ENCODE peak calls at places on chromosome 10, in six cellular contexts. One of them, this sample, is unnamed.

GRCh38 chr10:132630666-132631347 is 93.2 kb downstream of the INPP5A start:
- DNase-seq in right atrium auricular region: peak
- DNase-seq in heart right ventricle: peak
- DNase-seq in lower lobe of right lung: peak
- DNase-seq in astrocyte of the spinal cord: no peak
- DNase-seq in brain microvascular endothelial cell: no peak
- DNase-seq in this sample: no peak

GRCh38 chr10:121510201-121510771 is 88.0 kb downstream of the FGFR2 start:
- DNase-seq in right atrium auricular region: no peak
- DNase-seq in heart right ventricle: no peak
- DNase-seq in lower lobe of right lung: no peak
- DNase-seq in astrocyte of the spinal cord: no peak
- DNase-seq in brain microvascular endothelial cell: no peak
- DNase-seq in this sample: no peak

GRCh38 chr10:13823046-13823711 is 236.4 kb downstream of the PRPF18 start:
- DNase-seq in right atrium auricular region: no peak
- DNase-seq in heart right ventricle: no peak
- DNase-seq in lower lobe of right lung: no peak
- DNase-seq in astrocyte of the spinal cord: no peak
- DNase-seq in brain microvascular endothelial cell: no peak
- DNase-seq in this sample: no peak

GRCh38 chr10:106285199-106285598 is 879.3 kb downstream of the SORCS1 start:
- DNase-seq in right atrium auricular region: no peak
- DNase-seq in heart right ventricle: no peak
- DNase-seq in lower lobe of right lung: no peak
- DNase-seq in astrocyte of the spinal cord: no peak
- DNase-seq in brain microvascular endothelial cell: peak
- DNase-seq in this sample: no peak

GRCh38 chr10:29636178-29636577 is 1.4 kb upstream of the SVIL start:
- DNase-seq in right atrium auricular region: no peak
- DNase-seq in heart right ventricle: no peak
- DNase-seq in lower lobe of right lung: no peak
- DNase-seq in astrocyte of the spinal cord: peak
- DNase-seq in brain microvascular endothelial cell: peak
- DNase-seq in this sample: no peak

GRCh38 chr10:52746169-52746568 is 26.4 kb downstream of the MBL2 start:
- DNase-seq in right atrium auricular region: no peak
- DNase-seq in heart right ventricle: no peak
- DNase-seq in lower lobe of right lung: no peak
- DNase-seq in astrocyte of the spinal cord: no peak
- DNase-seq in brain microvascular endothelial cell: no peak
- DNase-seq in this sample: no peak

GRCh38 chr10:79053081-79053434 is 15.7 kb upstream of the ZMIZ1 start:
- DNase-seq in right atrium auricular region: no peak
- DNase-seq in heart right ventricle: no peak
- DNase-seq in lower lobe of right lung: no peak
- DNase-seq in astrocyte of the spinal cord: no peak
- DNase-seq in brain microvascular endothelial cell: no peak
- DNase-seq in this sample: no peak

GRCh38 chr10:86083664-86084175 is 282.9 kb downstream of the GRID1 start:
- DNase-seq in right atrium auricular region: peak
- DNase-seq in heart right ventricle: no peak
- DNase-seq in lower lobe of right lung: no peak
- DNase-seq in astrocyte of the spinal cord: no peak
- DNase-seq in brain microvascular endothelial cell: no peak
- DNase-seq in this sample: no peak

GRCh38 chr10:5526691-5527331 is 2.0 kb downstream of the CALML3 start:
- DNase-seq in right atrium auricular region: no peak
- DNase-seq in heart right ventricle: no peak
- DNase-seq in lower lobe of right lung: no peak
- DNase-seq in astrocyte of the spinal cord: no peak
- DNase-seq in brain microvascular endothelial cell: no peak
- DNase-seq in this sample: no peak

GRCh38 chr10:74799840-74800239 is 26.6 kb upstream of the KAT6B start:
- DNase-seq in right atrium auricular region: no peak
- DNase-seq in heart right ventricle: no peak
- DNase-seq in lower lobe of right lung: no peak
- DNase-seq in astrocyte of the spinal cord: peak
- DNase-seq in brain microvascular endothelial cell: peak
- DNase-seq in this sample: no peak

GRCh38 chr10:128629111-128630096 is 503.2 kb upstream of the MKI67 start:
- DNase-seq in right atrium auricular region: no peak
- DNase-seq in heart right ventricle: no peak
- DNase-seq in lower lobe of right lung: no peak
- DNase-seq in astrocyte of the spinal cord: no peak
- DNase-seq in brain microvascular endothelial cell: peak
- DNase-seq in this sample: no peak

GRCh38 chr10:100370976-100371706 is 24.1 kb downstream of the SCD start:
- DNase-seq in right atrium auricular region: peak
- DNase-seq in heart right ventricle: peak
- DNase-seq in lower lobe of right lung: peak
- DNase-seq in astrocyte of the spinal cord: peak
- DNase-seq in brain microvascular endothelial cell: peak
- DNase-seq in this sample: peak

GRCh38 chr10:50987934-50988333 is 86.4 kb upstream of the PRKG1 start:
- DNase-seq in right atrium auricular region: no peak
- DNase-seq in heart right ventricle: no peak
- DNase-seq in lower lobe of right lung: no peak
- DNase-seq in astrocyte of the spinal cord: no peak
- DNase-seq in brain microvascular endothelial cell: no peak
- DNase-seq in this sample: no peak

GRCh38 chr10:11810313-11810766 is 12.8 kb upstream of the PROSER2 start:
- DNase-seq in right atrium auricular region: no peak
- DNase-seq in heart right ventricle: no peak
- DNase-seq in lower lobe of right lung: peak
- DNase-seq in astrocyte of the spinal cord: peak
- DNase-seq in brain microvascular endothelial cell: peak
- DNase-seq in this sample: no peak

GRCh38 chr10:74156919-74157289 is 5.9 kb downstream of the ADK start:
- DNase-seq in right atrium auricular region: no peak
- DNase-seq in heart right ventricle: peak
- DNase-seq in lower lobe of right lung: no peak
- DNase-seq in astrocyte of the spinal cord: peak
- DNase-seq in brain microvascular endothelial cell: peak
- DNase-seq in this sample: no peak

GRCh38 chr10:93680414-93681047 is 21.9 kb downstream of the FRA10AC1 start:
- DNase-seq in right atrium auricular region: no peak
- DNase-seq in heart right ventricle: no peak
- DNase-seq in lower lobe of right lung: no peak
- DNase-seq in astrocyte of the spinal cord: peak
- DNase-seq in brain microvascular endothelial cell: peak
- DNase-seq in this sample: peak
- TF ChIP-seq CTCF in right atrium auricular region: no peak
- TF ChIP-seq CTCF in heart right ventricle: peak
- TF ChIP-seq CTCF in lower lobe of right lung: no peak
- TF ChIP-seq CTCF in astrocyte of the spinal cord: peak
- TF ChIP-seq CTCF in brain microvascular endothelial cell: peak
- TF ChIP-seq CTCF in this sample: no peak

GRCh38 chr10:1229574-1229973 is 173.4 kb downstream of the WDR37 start:
- DNase-seq in right atrium auricular region: no peak
- DNase-seq in heart right ventricle: no peak
- DNase-seq in lower lobe of right lung: no peak
- DNase-seq in astrocyte of the spinal cord: no peak
- DNase-seq in brain microvascular endothelial cell: no peak
- DNase-seq in this sample: no peak

GRCh38 chr10:1230138-1230537 is 174.0 kb downstream of the WDR37 start:
- DNase-seq in right atrium auricular region: peak
- DNase-seq in heart right ventricle: no peak
- DNase-seq in lower lobe of right lung: no peak
- DNase-seq in astrocyte of the spinal cord: no peak
- DNase-seq in brain microvascular endothelial cell: no peak
- DNase-seq in this sample: no peak

GRCh38 chr10:1228463-1228975 is 172.3 kb downstream of the WDR37 start:
- DNase-seq in right atrium auricular region: peak
- DNase-seq in heart right ventricle: no peak
- DNase-seq in lower lobe of right lung: no peak
- DNase-seq in astrocyte of the spinal cord: no peak
- DNase-seq in brain microvascular endothelial cell: no peak
- DNase-seq in this sample: no peak

GRCh38 chr10:1229116-1229515 is 172.9 kb downstream of the WDR37 start:
- DNase-seq in right atrium auricular region: peak
- DNase-seq in heart right ventricle: no peak
- DNase-seq in lower lobe of right lung: no peak
- DNase-seq in astrocyte of the spinal cord: no peak
- DNase-seq in brain microvascular endothelial cell: no peak
- DNase-seq in this sample: no peak

GRCh38 chr10:1227505-1228402 is 171.6 kb downstream of the WDR37 start:
- DNase-seq in right atrium auricular region: no peak
- DNase-seq in heart right ventricle: no peak
- DNase-seq in lower lobe of right lung: no peak
- DNase-seq in astrocyte of the spinal cord: no peak
- DNase-seq in brain microvascular endothelial cell: no peak
- DNase-seq in this sample: no peak
- TF ChIP-seq CTCF in right atrium auricular region: no peak
- TF ChIP-seq CTCF in heart right ventricle: no peak
- TF ChIP-seq CTCF in lower lobe of right lung: no peak
- TF ChIP-seq CTCF in astrocyte of the spinal cord: no peak
- TF ChIP-seq CTCF in brain microvascular endothelial cell: no peak
- TF ChIP-seq CTCF in this sample: no peak

GRCh38 chr10:113704637-113705343 is 25.1 kb downstream of the CASP7 start:
- DNase-seq in right atrium auricular region: no peak
- DNase-seq in heart right ventricle: no peak
- DNase-seq in lower lobe of right lung: no peak
- DNase-seq in astrocyte of the spinal cord: peak
- DNase-seq in brain microvascular endothelial cell: peak
- DNase-seq in this sample: peak
- TF ChIP-seq CTCF in right atrium auricular region: peak
- TF ChIP-seq CTCF in heart right ventricle: peak
- TF ChIP-seq CTCF in lower lobe of right lung: peak
- TF ChIP-seq CTCF in astrocyte of the spinal cord: peak
- TF ChIP-seq CTCF in brain microvascular endothelial cell: peak
- TF ChIP-seq CTCF in this sample: peak

DNA sequence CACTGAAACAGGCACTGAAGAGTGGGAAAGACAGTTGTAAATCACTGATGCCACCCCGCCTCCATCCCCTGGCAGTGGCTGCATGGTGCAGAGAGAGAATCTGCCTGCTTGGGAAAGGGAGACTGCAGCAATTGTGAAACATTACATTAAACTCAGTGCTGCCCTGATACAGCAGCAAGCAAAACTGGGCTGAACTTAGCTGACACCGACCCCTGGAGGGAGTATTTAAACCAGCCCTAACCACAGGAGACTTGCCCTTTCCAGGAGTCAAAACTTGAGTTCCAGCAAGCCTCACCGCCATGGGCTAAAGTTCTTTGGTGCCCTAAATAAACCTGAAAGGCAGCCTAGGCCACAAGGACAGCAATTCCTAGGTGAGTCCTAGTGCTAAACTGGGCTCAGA is 109.4 kb upstream of the PLPP4 start:
- DNase-seq in right atrium auricular region: no peak
- DNase-seq in heart right ventricle: no peak
- DNase-seq in lower lobe of right lung: no peak
- DNase-seq in astrocyte of the spinal cord: no peak
- DNase-seq in brain microvascular endothelial cell: no peak
- DNase-seq in this sample: no peak
- TF ChIP-seq CTCF in right atrium auricular region: no peak
- TF ChIP-seq CTCF in heart right ventricle: no peak
- TF ChIP-seq CTCF in lower lobe of right lung: no peak
- TF ChIP-seq CTCF in astrocyte of the spinal cord: no peak
- TF ChIP-seq CTCF in brain microvascular endothelial cell: no peak
- TF ChIP-seq CTCF in this sample: no peak

GRCh38 chr10:84743483-84743882 is 415.1 kb downstream of the CCSER2 start:
- DNase-seq in right atrium auricular region: no peak
- DNase-seq in heart right ventricle: no peak
- DNase-seq in lower lobe of right lung: no peak
- DNase-seq in astrocyte of the spinal cord: no peak
- DNase-seq in brain microvascular endothelial cell: peak
- DNase-seq in this sample: no peak
- TF ChIP-seq CTCF in right atrium auricular region: no peak
- TF ChIP-seq CTCF in heart right ventricle: peak
- TF ChIP-seq CTCF in lower lobe of right lung: peak
- TF ChIP-seq CTCF in astrocyte of the spinal cord: peak
- TF ChIP-seq CTCF in brain microvascular endothelial cell: peak
- TF ChIP-seq CTCF in this sample: no peak

GRCh38 chr10:96638120-96638519 is 51.3 kb upstream of the TM9SF3 start:
- DNase-seq in right atrium auricular region: no peak
- DNase-seq in heart right ventricle: no peak
- DNase-seq in lower lobe of right lung: no peak
- DNase-seq in astrocyte of the spinal cord: no peak
- DNase-seq in brain microvascular endothelial cell: no peak
- DNase-seq in this sample: no peak
- TF ChIP-seq CTCF in right atrium auricular region: no peak
- TF ChIP-seq CTCF in heart right ventricle: no peak
- TF ChIP-seq CTCF in lower lobe of right lung: no peak
- TF ChIP-seq CTCF in astrocyte of the spinal cord: no peak
- TF ChIP-seq CTCF in brain microvascular endothelial cell: no peak
- TF ChIP-seq CTCF in this sample: no peak

GRCh38 chr10:130329792-130330191 is 193.6 kb downstream of the GLRX3 start:
- DNase-seq in right atrium auricular region: peak
- DNase-seq in heart right ventricle: no peak
- DNase-seq in lower lobe of right lung: no peak
- DNase-seq in astrocyte of the spinal cord: no peak
- DNase-seq in brain microvascular endothelial cell: no peak
- DNase-seq in this sample: no peak

GRCh38 chr10:130336612-130337304 is 200.6 kb downstream of the GLRX3 start:
- DNase-seq in right atrium auricular region: peak
- DNase-seq in heart right ventricle: no peak
- DNase-seq in lower lobe of right lung: no peak
- DNase-seq in astrocyte of the spinal cord: no peak
- DNase-seq in brain microvascular endothelial cell: no peak
- DNase-seq in this sample: no peak

GRCh38 chr10:130335336-130335735 is 199.1 kb downstream of the GLRX3 start:
- DNase-seq in right atrium auricular region: peak
- DNase-seq in heart right ventricle: no peak
- DNase-seq in lower lobe of right lung: no peak
- DNase-seq in astrocyte of the spinal cord: no peak
- DNase-seq in brain microvascular endothelial cell: no peak
- DNase-seq in this sample: no peak

GRCh38 chr10:130337305-130337640 is 201.1 kb downstream of the GLRX3 start:
- DNase-seq in right atrium auricular region: peak
- DNase-seq in heart right ventricle: no peak
- DNase-seq in lower lobe of right lung: no peak
- DNase-seq in astrocyte of the spinal cord: no peak
- DNase-seq in brain microvascular endothelial cell: no peak
- DNase-seq in this sample: no peak

GRCh38 chr10:130333185-130333584 is 197.0 kb downstream of the GLRX3 start:
- DNase-seq in right atrium auricular region: no peak
- DNase-seq in heart right ventricle: no peak
- DNase-seq in lower lobe of right lung: no peak
- DNase-seq in astrocyte of the spinal cord: no peak
- DNase-seq in brain microvascular endothelial cell: no peak
- DNase-seq in this sample: no peak
- TF ChIP-seq CTCF in right atrium auricular region: no peak
- TF ChIP-seq CTCF in heart right ventricle: no peak
- TF ChIP-seq CTCF in lower lobe of right lung: no peak
- TF ChIP-seq CTCF in astrocyte of the spinal cord: no peak
- TF ChIP-seq CTCF in brain microvascular endothelial cell: no peak
- TF ChIP-seq CTCF in this sample: no peak

GRCh38 chr10:92142512-92142911 is 148.4 kb downstream of the CPEB3 start:
- DNase-seq in right atrium auricular region: no peak
- DNase-seq in heart right ventricle: no peak
- DNase-seq in lower lobe of right lung: no peak
- DNase-seq in astrocyte of the spinal cord: no peak
- DNase-seq in brain microvascular endothelial cell: no peak
- DNase-seq in this sample: no peak
- TF ChIP-seq CTCF in right atrium auricular region: no peak
- TF ChIP-seq CTCF in heart right ventricle: no peak
- TF ChIP-seq CTCF in lower lobe of right lung: no peak
- TF ChIP-seq CTCF in astrocyte of the spinal cord: peak
- TF ChIP-seq CTCF in brain microvascular endothelial cell: peak
- TF ChIP-seq CTCF in this sample: no peak